ENCODE peak calls at places on chromosomes 7 and 10, in six cellular contexts. T is transverse colon, O is dorsolateral prefrontal cortex, C is T-helper 2 cell, A is esophagus squamous epithelium, K is psoas muscle. V is an unnamed sample.

GRCh38 chr10:14601872-14602725 is 172.6 kb downstream of the FAM107B start:
- DNase-seq in O (no peak), A (no peak), C (peak), T (peak), K (no peak), V (peak)

GRCh38 chr10:61262486-61263261 is 190.5 kb downstream of the TMEM26 start:
- DNase-seq in T (no peak), O (no peak), A (no peak), K (no peak), C (no peak), V (no peak)

GRCh38 chr10:126233721-126234120 is 154.6 kb downstream of the ADAM12 start:
- DNase-seq in C (no peak), O (no peak), T (no peak), A (no peak), K (no peak), V (no peak)

GRCh38 chr10:132404911-132405462 is 8.0 kb downstream of the PWWP2B start:
- DNase-seq in T (no peak), A (no peak), O (no peak), K (no peak), C (no peak), V (no peak)

GRCh38 chr7:110977127-110977776 is 113.7 kb upstream of the LRRN3 start:
- DNase-seq in A (no peak), C (no peak), O (no peak), T (no peak), K (no peak), V (no peak)

GRCh38 chr7:92988051-92988450 is 129.7 kb downstream of the SAMD9 start:
- DNase-seq in O (no peak), A (no peak), T (no peak), C (no peak), K (no peak), V (peak)

GRCh38 chr10:132574783-132575319 is 37.3 kb downstream of the INPP5A start:
- DNase-seq in O (no peak), C (no peak), T (no peak), K (no peak), A (no peak), V (no peak)

GRCh38 chr10:91880310-91880709 is 29.0 kb downstream of the FGFBP3 start:
- DNase-seq in T (no peak), O (no peak), K (no peak), C (no peak), A (no peak), V (no peak)

GRCh38 chr10:67935223-67935622 is 50.8 kb downstream of the SIRT1 start:
- DNase-seq in A (no peak), K (no peak), C (no peak), O (no peak), T (no peak), V (no peak)

GRCh38 chr10:128274938-128275337 is 148.7 kb upstream of the MKI67 start:
- DNase-seq in A (no peak), K (peak), T (no peak), C (no peak), O (no peak), V (peak)

GRCh38 chr10:17179002-17179401 is 22.5 kb downstream of the TRDMT1 start:
- DNase-seq in C (no peak), A (no peak), T (no peak), O (no peak), K (no peak), V (no peak)

GRCh38 chr10:5187852-5188251 is 2.9 kb upstream of the AKR1C8 start:
- DNase-seq in K (no peak), T (no peak), A (no peak), C (no peak), O (no peak), V (no peak)

GRCh38 chr7:815284-816216 is 16.7 kb upstream of the SUN1 start:
- DNase-seq in A (no peak), C (no peak), T (peak), O (no peak), K (no peak), V (peak)

GRCh38 chr7:6623589-6624245 is 8.3 kb downstream of the ZNF853 start:
- DNase-seq in C (no peak), K (no peak), A (no peak), T (no peak), O (no peak), V (no peak)

GRCh38 chr7:92205987-92206386 is 27.0 kb upstream of the LRRD1 start:
- DNase-seq in K (no peak), A (no peak), O (no peak), T (no peak), C (no peak), V (no peak)

GRCh38 chr10:113523071-113523470 is 29.8 kb upstream of the HABP2 start:
- DNase-seq in K (no peak), O (no peak), C (no peak), A (no peak), T (no peak), V (no peak)

GRCh38 chr10:22218448-22218847 is 633 bp upstream of the EBLN1 start:
- DNase-seq in T (no peak), O (no peak), A (no peak), K (no peak), C (no peak), V (no peak)

GRCh38 chr7:28364082-28364481 is 48.2 kb upstream of the CREB5 start:
- DNase-seq in T (no peak), C (no peak), O (no peak), K (no peak), A (no peak), V (no peak)

GRCh38 chr7:105127179-105127578 is 113.2 kb downstream of the KMT2E start:
- DNase-seq in A (no peak), C (no peak), K (no peak), T (no peak), O (no peak), V (no peak)

GRCh38 chr7:131562941-131563340 is 6.5 kb upstream of the PODXL start:
- DNase-seq in K (no peak), O (no peak), T (no peak), A (no peak), C (no peak), V (no peak)

GRCh38 chr7:139673230-139673629 is 104.6 kb downstream of the HIPK2 start:
- DNase-seq in O (no peak), C (no peak), K (no peak), T (peak), A (no peak), V (peak)

GRCh38 chr7:33339074-33339805 is 209.9 kb downstream of the BBS9 start:
- DNase-seq in A (no peak), O (no peak), C (no peak), T (no peak), K (no peak), V (no peak)

GRCh38 chr10:3652886-3653285 is 132.1 kb downstream of the KLF6 start:
- DNase-seq in C (no peak), T (no peak), O (no peak), A (no peak), K (no peak), V (peak)

GRCh38 chr7:152076324-152076821 is 50.9 kb downstream of the GALNT11 start:
- DNase-seq in C (no peak), K (no peak), A (no peak), T (peak), O (no peak), V (peak)

GRCh38 chr10:93844979-93845626 is 48.7 kb upstream of the SLC35G1 start:
- DNase-seq in T (no peak), A (no peak), C (no peak), O (no peak), K (no peak), V (no peak)

GRCh38 chr7:55365680-55366460 is 733 bp downstream of the LANCL2 start:
- DNase-seq in C (peak), O (peak), T (peak), A (peak), K (peak), V (peak)

GRCh38 chr10:35486297-35486991 is 118.7 kb upstream of the GJD4 start:
- DNase-seq in K (no peak), A (no peak), C (no peak), T (no peak), O (no peak), V (no peak)

GRCh38 chr10:29957887-29958330 is 101.5 kb downstream of the JCAD start:
- DNase-seq in O (no peak), C (no peak), A (no peak), K (peak), T (no peak), V (peak)

GRCh38 chr7:122199171-122199570 is 55.1 kb upstream of the AASS start:
- DNase-seq in C (no peak), T (no peak), O (no peak), K (no peak), A (no peak), V (no peak)

GRCh38 chr7:128164061-128164954 is 76.8 kb upstream of the LEP start:
- DNase-seq in K (no peak), C (no peak), O (no peak), A (no peak), T (no peak), V (no peak)

GRCh38 chr7:140005341-140005740 is 57.4 kb downstream of the PARP12 start:
- DNase-seq in K (no peak), O (no peak), C (no peak), T (no peak), A (no peak), V (no peak)

GRCh38 chr10:123496996-123497660 is 169.0 kb upstream of the GPR26 start:
- DNase-seq in C (no peak), K (no peak), O (no peak), T (no peak), A (no peak), V (no peak)

GRCh38 chr7:105861252-105861651 is 15.1 kb downstream of the ATXN7L1 start:
- DNase-seq in A (no peak), K (no peak), C (no peak), O (no peak), T (no peak), V (no peak)

GRCh38 chr10:79350407-79351154 is 3.3 kb downstream of the PPIF start:
- DNase-seq in C (no peak), T (no peak), O (no peak), A (no peak), K (no peak), V (no peak)

GRCh38 chr10:71971311-71971731 is 7.1 kb downstream of the CHST3 start:
- DNase-seq in A (no peak), O (no peak), C (no peak), K (no peak), T (no peak), V (no peak)

GRCh38 chr10:15814565-15814964 is 45.7 kb downstream of the MINDY3 start:
- DNase-seq in K (no peak), O (no peak), A (no peak), C (no peak), T (no peak), V (no peak)